ENCODE peak calls at places on chromosome 4, in six cellular contexts. F is HepG2, V is A549, I is endothelial cell of umbilical vein, S is K562, H is GM12878. Q is an unnamed sample.

GRCh38 chr4:40316333-40316781 is 18.8 kb upstream of the CHRNA9 start:
- DNase-seq in F (no peak), V (no peak), I (peak; percentile 92), S (no peak), H (peak; percentile 74), Q (peak; percentile 61)

GRCh38 chr4:112321768-112322684 is 24.9 kb downstream of the ALPK1 start:
- DNase-seq in F (peak; percentile 38), V (peak; percentile 5), I (peak; percentile 81), S (peak; percentile 39), H (no peak), Q (peak; percentile 78)

GRCh38 chr4:175671491-175671934 is 140.6 kb downstream of the GPM6A start:
- DNase-seq in F (no peak), V (peak; percentile 7), I (no peak), S (no peak), H (no peak), Q (no peak)

GRCh38 chr4:54902261-54902660 is 223.1 kb downstream of the KDR start:
- DNase-seq in F (no peak), V (no peak), I (no peak), S (no peak), H (no peak), Q (no peak)

GRCh38 chr4:101284546-101284945 is 62.8 kb downstream of the PPP3CA start:
- DNase-seq in F (no peak), V (no peak), I (peak; percentile 72), S (no peak), H (no peak), Q (no peak)

GRCh38 chr4:107747748-107748486 is 27.9 kb upstream of the PAPSS1 start:
- DNase-seq in F (no peak), V (no peak), I (no peak), S (no peak), H (no peak), Q (no peak)

GRCh38 chr4:141486375-141486997 is 149.9 kb upstream of the IL15 start:
- DNase-seq in F (no peak), V (no peak), I (no peak), S (no peak), H (no peak), Q (no peak)

GRCh38 chr4:42412251-42412650 is 15.0 kb downstream of the SHISA3 start:
- DNase-seq in F (no peak), V (no peak), I (peak; percentile 89), S (no peak), H (no peak), Q (no peak)

GRCh38 chr4:174120446-174121142 is 162.9 kb downstream of the FBXO8 start:
- DNase-seq in F (peak; percentile 62), V (peak; percentile 19), I (peak; percentile 65), S (peak; percentile 59), H (no peak), Q (peak; percentile 68)

GRCh38 chr4:5998333-5998936 is 19.8 kb downstream of the C4orf50 start:
- DNase-seq in F (peak; percentile 50), V (peak; percentile 64), I (peak; percentile 46), S (peak; percentile 64), H (no peak), Q (peak; percentile 67)

GRCh38 chr4:55121246-55121645 is 4.1 kb downstream of the KDR start:
- DNase-seq in F (no peak), V (no peak), I (peak; percentile 96), S (no peak), H (no peak), Q (peak; percentile 42)

GRCh38 chr4:6657242-6658203 is 17.0 kb downstream of the MRFAP1 start:
- DNase-seq in F (no peak), V (no peak), I (no peak), S (no peak), H (no peak), Q (no peak)

GRCh38 chr4:76897522-76898384 is at the start of gene SOWAHB:
- DNase-seq in F (peak; percentile 40), V (peak; percentile 10), I (peak; percentile 12), S (no peak), H (no peak), Q (no peak)

GRCh38 chr4:166043801-166044200 is 170.8 kb downstream of the TLL1 start:
- DNase-seq in F (no peak), V (no peak), I (no peak), S (no peak), H (no peak), Q (no peak)

DNA sequence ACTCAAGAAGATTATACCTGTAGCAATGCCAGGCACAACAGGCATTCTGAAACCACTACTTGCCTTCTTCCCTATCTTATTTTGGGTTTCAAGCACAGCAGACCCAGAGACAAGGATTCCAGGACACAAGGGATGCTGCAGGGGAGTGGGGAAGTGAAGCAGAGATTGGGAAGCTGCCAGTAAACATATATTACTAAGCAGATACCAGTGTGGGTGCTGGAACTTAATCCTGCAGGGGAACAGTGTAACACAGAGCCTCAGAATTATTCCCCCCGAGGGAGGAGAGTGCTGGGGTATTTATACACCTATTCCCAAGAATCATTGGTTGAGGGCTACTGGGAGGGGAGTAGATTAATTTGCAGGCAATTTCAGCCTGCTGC is 33.3 kb upstream of the MAML3 start:
- DNase-seq in F (no peak), V (no peak), I (no peak), S (no peak), H (no peak), Q (no peak)
- TF ChIP-seq MYC in F (no peak), V (no peak), I (no peak), S (no peak), H (no peak), Q (no peak)

GRCh38 chr4:99808260-99808857 is 8.3 kb upstream of the DAPP1 start:
- DNase-seq in F (peak; percentile 49), V (peak; percentile 46), I (peak; percentile 47), S (peak; percentile 75), H (no peak), Q (peak; percentile 72)
- TF ChIP-seq MYC in F (no peak), V (no peak), I (no peak), S (no peak), H (no peak), Q (no peak)

GRCh38 chr4:164441131-164441530 is 312.8 kb upstream of the SMIM31 start:
- DNase-seq in F (no peak), V (no peak), I (no peak), S (no peak), H (no peak), Q (no peak)
- TF ChIP-seq MYC in F (no peak), V (no peak), I (no peak), S (no peak), H (no peak), Q (no peak)

DNA sequence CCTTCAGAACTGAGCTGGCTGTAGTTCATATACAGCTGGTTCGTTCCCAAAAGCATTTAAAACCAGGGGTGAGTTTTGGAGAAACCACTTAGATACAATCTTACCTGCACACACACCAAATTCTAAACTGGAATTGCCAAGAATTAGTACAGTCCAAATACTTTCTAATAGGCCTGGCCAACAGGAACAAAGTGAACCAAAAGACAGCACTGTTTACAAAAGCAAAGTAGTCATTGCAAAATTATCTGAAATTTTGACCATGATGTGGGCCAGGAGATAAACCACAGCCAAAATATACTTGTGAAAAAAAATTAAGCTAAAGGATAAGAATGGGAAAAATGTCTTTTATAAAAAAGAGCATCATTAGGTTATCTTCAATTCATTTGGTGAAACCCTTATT is 37.9 kb upstream of the NAP1L5 start:
- DNase-seq in F (no peak), V (no peak), I (no peak), S (no peak), H (no peak), Q (no peak)
- TF ChIP-seq MYC in F (no peak), V (no peak), I (no peak), S (no peak), H (no peak), Q (no peak)

GRCh38 chr4:140090215-140090731 is 63.7 kb downstream of the MAML3 start:
- DNase-seq in F (peak; percentile 16), V (peak; percentile 58), I (peak; percentile 73), S (no peak), H (no peak), Q (no peak)

GRCh38 chr4:140089216-140089615 is 64.8 kb downstream of the MAML3 start:
- DNase-seq in F (no peak), V (no peak), I (no peak), S (no peak), H (no peak), Q (no peak)

GRCh38 chr4:140091305-140091704 is 62.7 kb downstream of the MAML3 start:
- DNase-seq in F (no peak), V (no peak), I (peak; percentile 55), S (no peak), H (no peak), Q (peak; percentile 51)

GRCh38 chr4:140094701-140095420 is 59.1 kb downstream of the MAML3 start:
- DNase-seq in F (no peak), V (no peak), I (peak; percentile 85), S (no peak), H (no peak), Q (peak; percentile 59)

GRCh38 chr4:140092094-140092820 is 61.7 kb downstream of the MAML3 start:
- DNase-seq in F (no peak), V (no peak), I (peak; percentile 55), S (no peak), H (no peak), Q (peak; percentile 67)
- TF ChIP-seq MYC in F (no peak), V (no peak), I (no peak), S (no peak), H (no peak), Q (no peak)

DNA sequence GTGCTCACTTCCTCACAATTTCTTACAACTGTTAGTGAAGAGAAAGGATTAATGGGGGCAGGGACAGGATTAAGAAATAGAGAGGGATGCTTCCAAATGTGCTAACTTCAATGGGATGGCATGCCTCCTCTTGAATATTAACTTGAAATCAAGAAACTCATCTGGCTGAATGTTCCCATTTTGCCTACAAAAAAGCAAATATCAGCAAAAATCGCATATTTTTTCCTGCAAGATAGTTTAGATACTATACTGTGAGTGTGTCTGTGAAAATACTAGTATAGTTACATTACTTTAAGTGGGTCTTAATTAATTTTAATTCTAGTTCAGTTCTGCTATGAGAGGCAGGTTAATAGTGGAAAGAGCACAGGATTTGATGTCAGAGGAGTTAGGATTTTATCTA is 4.9 kb downstream of the PAICS start:
- DNase-seq in F (no peak), V (no peak), I (no peak), S (no peak), H (no peak), Q (no peak)
- TF ChIP-seq MYC in F (no peak), V (no peak), I (no peak), S (no peak), H (no peak), Q (no peak)

DNA sequence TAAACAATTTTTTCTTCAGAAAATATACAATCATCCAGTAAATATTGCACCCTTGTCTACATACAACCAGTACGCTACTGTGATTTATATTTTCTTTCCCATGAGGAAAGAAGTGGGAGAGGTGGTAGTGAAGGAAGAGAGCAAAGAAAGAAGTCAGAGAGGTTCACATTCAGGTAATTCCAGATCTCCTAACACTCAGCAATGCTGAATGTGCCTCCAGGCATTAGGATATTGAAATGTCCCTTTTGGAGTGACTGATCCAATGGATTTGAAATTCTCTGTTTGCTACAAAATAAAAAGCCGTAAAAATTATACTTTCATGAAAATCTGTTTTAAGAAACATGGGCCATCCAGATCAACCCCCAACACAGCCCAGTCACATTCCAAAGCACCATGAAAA is 211.9 kb upstream of the NR3C2 start:
- DNase-seq in F (no peak), V (no peak), I (no peak), S (no peak), H (no peak), Q (no peak)
- TF ChIP-seq MYC in F (no peak), V (no peak), I (no peak), S (no peak), H (no peak), Q (no peak)

GRCh38 chr4:132646186-132646585 is 502.9 kb upstream of the PCDH10 start:
- DNase-seq in F (no peak), V (no peak), I (no peak), S (no peak), H (peak; percentile 44), Q (no peak)
- TF ChIP-seq MYC in F (no peak), V (no peak), I (no peak), S (no peak), H (no peak), Q (no peak)